ENCODE peak calls at places on chromosome 16, in six cellular contexts. L, A, X, T, B and R are unnamed samples.
A peak's percentile ranks its signal among the peaks of the same experiment; 100 is the strongest.

GRCh38 chr16:31365131-31365865 is 10.3 kb downstream of the ITGAX start:
- DNase-seq in L (no peak), T (no peak), X (no peak), A (no peak), B (no peak), R (no peak)

GRCh38 chr16:35906440-35906839 is 2447.0 kb downstream of the TP53TG3F start:
- DNase-seq in A (no peak), T (no peak), B (no peak), L (no peak), X (no peak), R (peak; percentile 69)

GRCh38 chr16:75096730-75097129 is 19.9 kb downstream of the LDHD start:
- DNase-seq in B (peak; percentile 90), L (no peak), T (no peak), A (no peak), X (no peak), R (no peak)

GRCh38 chr16:72612271-72612670 is 435.7 kb downstream of the ZFHX3 start:
- DNase-seq in A (no peak), X (no peak), B (no peak), T (no peak), L (no peak), R (no peak)

GRCh38 chr16:83653785-83654184 is 154.0 kb upstream of the HSBP1 start:
- DNase-seq in X (no peak), L (no peak), B (no peak), A (no peak), T (no peak), R (no peak)

GRCh38 chr16:69888005-69888560 is 63.1 kb upstream of the CLEC18A start:
- DNase-seq in T (no peak), X (no peak), L (no peak), A (no peak), B (no peak), R (no peak)

GRCh38 chr16:53323924-53324323 is 110.3 kb upstream of the RBL2 start:
- DNase-seq in B (no peak), A (no peak), L (no peak), T (no peak), X (no peak), R (no peak)

GRCh38 chr16:52740333-52740732 is 193.4 kb upstream of the TOX3 start:
- DNase-seq in L (no peak), B (no peak), X (no peak), A (no peak), T (no peak), R (no peak)

GRCh38 chr16:55588799-55589198 is 22.3 kb downstream of the CAPNS2 start:
- DNase-seq in B (no peak), A (no peak), T (no peak), X (no peak), L (no peak), R (no peak)

GRCh38 chr16:1781758-1782407 is 488 bp downstream of the SPSB3 start:
- DNase-seq in L (no peak), A (peak; percentile 34), X (no peak), T (peak; percentile 47), B (no peak), R (no peak)

GRCh38 chr16:84138824-84139627 is 6.0 kb downstream of the HSDL1 start:
- DNase-seq in L (no peak), T (no peak), A (peak; percentile 34), X (no peak), B (peak; percentile 22), R (no peak)

GRCh38 chr16:4383591-4384495 is 12.2 kb downstream of the VASN start:
- DNase-seq in T (no peak), A (peak; percentile 10), B (no peak), L (no peak), X (no peak), R (no peak)

GRCh38 chr16:82814059-82814458 is 187.3 kb downstream of the CDH13 start:
- DNase-seq in B (no peak), T (no peak), A (no peak), L (no peak), X (no peak), R (no peak)

GRCh38 chr16:81445926-81446317 is 1.3 kb downstream of the CMIP start:
- DNase-seq in L (no peak), T (peak; percentile 44), B (no peak), X (no peak), A (no peak), R (no peak)

GRCh38 chr16:85374571-85374872 is 238.6 kb upstream of the GSE1 start:
- DNase-seq in L (no peak), T (no peak), B (no peak), X (no peak), A (no peak), R (no peak)

GRCh38 chr16:81997738-81998137 is 13.5 kb downstream of the SDR42E1 start:
- DNase-seq in X (no peak), L (peak; percentile 60), T (no peak), A (no peak), B (peak; percentile 79), R (no peak)

GRCh38 chr16:28125592-28125991 is 62.1 kb upstream of the GSG1L start:
- DNase-seq in A (no peak), B (no peak), L (no peak), T (no peak), X (no peak), R (no peak)

GRCh38 chr16:28277537-28278388 is 14.6 kb upstream of the SBK1 start:
- DNase-seq in B (peak; percentile 80), X (peak; percentile 84), A (peak; percentile 85), T (peak; percentile 83), L (peak; percentile 81), R (no peak)

GRCh38 chr16:49460786-49461470 is 87.3 kb downstream of the C16orf78 start:
- DNase-seq in B (no peak), A (no peak), X (no peak), L (no peak), T (no peak), R (no peak)

GRCh38 chr16:12519986-12520385 is 283.7 kb downstream of the CPPED1 start:
- DNase-seq in X (no peak), L (no peak), T (no peak), B (peak; percentile 7), A (no peak), R (no peak)

GRCh38 chr16:49528035-49528434 is 154.4 kb downstream of the C16orf78 start:
- DNase-seq in X (no peak), T (no peak), A (peak; percentile 39), L (no peak), B (peak; percentile 1), R (no peak)

GRCh38 chr16:52052818-52053217 is 494.1 kb downstream of the TOX3 start:
- DNase-seq in B (no peak), T (no peak), X (no peak), L (no peak), A (no peak), R (no peak)

GRCh38 chr16:51430716-51431369 is 279.8 kb upstream of the SALL1 start:
- DNase-seq in B (no peak), L (no peak), T (no peak), A (no peak), X (no peak), R (no peak)

GRCh38 chr16:85169333-85170065 is 57.2 kb upstream of the CIBAR2 start:
- DNase-seq in T (no peak), B (no peak), L (no peak), A (no peak), X (no peak), R (no peak)

GRCh38 chr16:57537194-57537505 is 779 bp upstream of the CCDC102A start:
- DNase-seq in B (no peak), X (no peak), A (no peak), T (no peak), L (no peak), R (no peak)
- H3K4me3 ChIP-seq in B (no peak overlapping the region), X (peak overlapping the region; percentile 94), A (peak overlapping the region; percentile 63), T (peak overlapping the region; percentile 67), L (peak overlapping the region; percentile 67), R (peak overlapping the region; percentile 96)

GRCh38 chr16:23869052-23869451 is 33.3 kb downstream of the PRKCB start:
- DNase-seq in L (no peak), X (no peak), A (no peak), T (no peak), B (no peak), R (no peak)

GRCh38 chr16:23863511-23864422 is 28.0 kb downstream of the PRKCB start:
- DNase-seq in X (no peak), T (no peak), B (no peak), A (no peak), L (no peak), R (no peak)

GRCh38 chr16:23867566-23867965 is 31.8 kb downstream of the PRKCB start:
- DNase-seq in B (no peak), X (no peak), L (no peak), A (no peak), T (no peak), R (no peak)

GRCh38 chr16:23865853-23866252 is 30.1 kb downstream of the PRKCB start:
- DNase-seq in B (no peak), A (no peak), L (no peak), T (no peak), X (no peak), R (no peak)

GRCh38 chr16:23866628-23867027 is 30.8 kb downstream of the PRKCB start:
- DNase-seq in A (no peak), X (no peak), B (no peak), L (no peak), T (no peak), R (no peak)
- H3K4me1 ChIP-seq in A (peaks cover 1% of the 10 kb centered on the region), X (no peaks in the 10 kb centered on the region), B (no peaks in the 10 kb centered on the region), L (no peaks in the 10 kb centered on the region), T (no peaks in the 10 kb centered on the region), R (no peaks in the 10 kb centered on the region)

DNA sequence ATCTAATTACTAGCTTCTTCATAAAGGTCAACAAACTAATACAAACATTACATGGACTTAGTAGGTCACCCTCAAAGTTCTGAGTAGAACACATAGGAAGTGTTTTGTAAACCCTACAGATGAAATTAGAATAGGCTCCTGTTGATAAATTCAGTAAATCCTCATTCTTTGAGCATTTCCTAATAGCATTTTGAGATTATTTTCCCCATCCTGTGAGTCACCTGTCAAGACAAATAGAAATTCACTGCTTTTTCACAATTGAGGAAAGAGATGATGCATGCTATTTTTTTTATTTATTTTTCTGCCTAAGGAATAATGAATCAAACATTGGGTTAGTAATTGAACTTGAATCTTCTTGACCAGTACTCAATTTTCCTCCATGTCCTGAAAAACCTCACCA is 666.7 kb upstream of the GOT2 start:
- DNase-seq in T (no peak), B (no peak), X (no peak), L (peak; percentile 5), A (no peak), R (no peak)
- H3K27ac ChIP-seq in T (no peak overlapping the region), B (no peak overlapping the region), X (no peak overlapping the region), L (no peak overlapping the region), A (no peak overlapping the region), R (no peak overlapping the region)

GRCh38 chr16:15951852-15952251 is 2.4 kb downstream of the ABCC1 start:
- DNase-seq in A (no peak), X (no peak), L (no peak), T (no peak), B (no peak), R (no peak)

GRCh38 chr16:15949210-15950166 is at the start of gene ABCC1:
- DNase-seq in A (peak; percentile 41), X (peak; percentile 55), B (peak; percentile 49), T (peak; percentile 40), L (peak; percentile 65), R (no peak)

GRCh38 chr16:15952265-15952711 is 2.9 kb downstream of the ABCC1 start:
- DNase-seq in A (no peak), B (no peak), T (no peak), L (no peak), X (no peak), R (no peak)

GRCh38 chr16:15950167-15950854 is 895 bp downstream of the ABCC1 start:
- DNase-seq in A (no peak), L (no peak), B (peak; percentile 31), T (peak; percentile 48), X (no peak), R (no peak)

GRCh38 chr16:15950869-15951268 is 1.5 kb downstream of the ABCC1 start:
- DNase-seq in T (no peak), B (no peak), X (no peak), L (no peak), A (no peak), R (no peak)
- H3K4me3 ChIP-seq in T (peak overlapping the region; percentile 91), B (peak overlapping the region; percentile 88), X (peak overlapping the region; percentile 86), L (peak overlapping the region; percentile 97), A (peak overlapping the region; percentile 99), R (peak overlapping the region; percentile 93)